ENCODE peak calls at places on chromosomes 4 and X, in four cellular contexts. C is GM12878, L is HepG2, V is K562. W is an unnamed sample.

GRCh38 chrX:103517246-103517645 is 2.0 kb downstream of the RAB40A start:
- DNase-seq in V (no peak), L (no peak), C (no peak), W (no peak)

GRCh38 chrX:96407501-96407900 is 277.1 kb upstream of the DIAPH2 start:
- DNase-seq in L (peak), V (no peak), C (no peak), W (no peak)

GRCh38 chr4:156609421-156609820 is 362.2 kb downstream of the PDGFC start:
- DNase-seq in C (no peak), L (no peak), V (no peak), W (no peak)

GRCh38 chr4:52915131-52915645 is 53.1 kb downstream of the RASL11B start:
- DNase-seq in L (no peak), C (no peak), V (no peak), W (no peak)

GRCh38 chrX:9866633-9867032 is 80.4 kb downstream of the SHROOM2 start:
- DNase-seq in C (no peak), V (no peak), L (no peak), W (no peak)

GRCh38 chr4:83208776-83209365 is 75.7 kb downstream of the COQ2 start:
- DNase-seq in C (no peak), L (no peak), V (no peak), W (no peak)

GRCh38 chr4:109472343-109472761 is 38.7 kb downstream of the SEC24B start:
- DNase-seq in L (no peak), C (no peak), V (peak), W (no peak)

GRCh38 chr4:113026556-113026955 is 22.9 kb upstream of the ANK2 start:
- DNase-seq in C (no peak), L (no peak), V (no peak), W (no peak)

GRCh38 chr4:112765317-112765989 is 128.5 kb downstream of the LARP7 start:
- DNase-seq in V (peak), C (peak), L (peak), W (no peak)

GRCh38 chrX:93868289-93868985 is 194.4 kb downstream of the FAM133A start:
- DNase-seq in L (no peak), V (no peak), C (no peak), W (no peak)

GRCh38 chr4:67988986-67989385 is 25.7 kb upstream of the TMPRSS11A start:
- DNase-seq in C (no peak), L (no peak), V (no peak), W (no peak)

GRCh38 chr4:41880840-41881831 is 54.1 kb upstream of the TMEM33 start:
- DNase-seq in V (no peak), C (no peak), L (no peak), W (peak)

GRCh38 chrX:51866156-51866555 is 27.3 kb upstream of the MAGED1 start:
- DNase-seq in L (no peak), C (no peak), V (no peak), W (no peak)

GRCh38 chr4:47631161-47631560 is 146.1 kb downstream of the ATP10D start:
- DNase-seq in V (no peak), L (no peak), C (no peak), W (no peak)

GRCh38 chr4:182238355-182238931 is 4.8 kb upstream of the TENM3 start:
- DNase-seq in L (no peak), V (no peak), C (no peak), W (no peak)

GRCh38 chrX:39577976-39578962 is 519.5 kb downstream of the BCOR start:
- DNase-seq in C (peak), L (no peak), V (no peak), W (no peak)

GRCh38 chr4:32061916-32062315 is 1341.7 kb downstream of the PCDH7 start:
- DNase-seq in V (no peak), L (no peak), C (no peak), W (no peak)

GRCh38 chr4:133555671-133556070 is 406.6 kb downstream of the PCDH10 start:
- DNase-seq in L (no peak), V (no peak), C (no peak), W (no peak)

GRCh38 chr4:61202100-61202637 is 2.0 kb downstream of the ADGRL3 start:
- DNase-seq in V (no peak), L (no peak), C (no peak), W (peak)

GRCh38 chr4:88818650-88819470 is 121.2 kb upstream of the NAP1L5 start:
- DNase-seq in V (peak), L (peak), C (peak), W (peak)

GRCh38 chr4:128449251-128449650 is 161.6 kb upstream of the PGRMC2 start:
- DNase-seq in V (no peak), C (no peak), L (no peak), W (no peak)

GRCh38 chrX:152637649-152638442 is at the start of gene GABRQ:
- DNase-seq in V (peak), L (no peak), C (no peak), W (peak)

GRCh38 chr4:165294907-165295306 is 32.6 kb upstream of the MSMO1 start:
- DNase-seq in C (peak), V (no peak), L (no peak), W (no peak)

GRCh38 chr4:76545161-76545884 is 110.3 kb downstream of the SHROOM3 start:
- DNase-seq in L (no peak), V (no peak), C (no peak), W (no peak)

GRCh38 chr4:10383417-10383816 is 73.8 kb downstream of the ZNF518B start:
- DNase-seq in V (no peak), C (no peak), L (no peak), W (no peak)

GRCh38 chr4:139619644-139620043 is 46.0 kb upstream of the MGST2 start:
- DNase-seq in C (no peak), V (no peak), L (peak), W (no peak)

GRCh38 chrX:2875798-2876399 is 47.2 kb downstream of the GYG2 start:
- DNase-seq in C (no peak), L (peak), V (no peak), W (no peak)

GRCh38 chrX:39704590-39704989 is 393.2 kb downstream of the BCOR start:
- DNase-seq in L (peak), V (no peak), C (no peak), W (no peak)

GRCh38 chrX:40167240-40168182 is 69.8 kb upstream of the BCOR start:
- DNase-seq in V (peak), L (no peak), C (no peak), W (peak)

GRCh38 chrX:53241558-53241957 is 16.6 kb upstream of the KDM5C start:
- DNase-seq in L (no peak), V (no peak), C (no peak), W (no peak)

GRCh38 chrX:53236025-53236679 is 11.1 kb upstream of the KDM5C start:
- DNase-seq in V (no peak), C (no peak), L (no peak), W (no peak)

GRCh38 chrX:53242310-53242709 is 17.3 kb upstream of the KDM5C start:
- DNase-seq in V (no peak), C (no peak), L (no peak), W (no peak)

GRCh38 chrX:53237056-53237455 is 12.0 kb upstream of the KDM5C start:
- DNase-seq in C (no peak), V (no peak), L (no peak), W (no peak)

DNA sequence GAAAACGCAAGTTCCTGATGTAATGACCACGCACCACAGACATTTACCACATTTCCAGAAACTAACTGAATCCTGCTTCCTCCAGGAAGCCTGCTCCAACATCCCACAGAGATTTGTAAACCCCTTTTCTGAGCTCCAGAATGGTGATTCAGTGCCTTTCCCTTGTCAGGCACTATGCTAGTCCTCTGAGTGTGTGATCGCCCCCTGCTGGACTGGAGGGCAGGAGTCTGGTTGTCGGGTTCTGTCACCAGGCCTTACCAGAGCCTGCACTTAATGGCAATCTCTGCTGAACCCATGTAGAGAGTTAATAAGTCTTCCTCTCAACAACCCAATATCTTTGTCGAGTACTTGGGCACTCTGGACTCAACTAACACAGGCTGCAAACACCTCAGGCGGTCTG is 14.5 kb upstream of the KDM5C start:
- DNase-seq in C (no peak), L (peak), V (no peak), W (peak)
- TF ChIP-seq CREM in C (no peak), L (no peak), V (no peak), W (no peak)

DNA sequence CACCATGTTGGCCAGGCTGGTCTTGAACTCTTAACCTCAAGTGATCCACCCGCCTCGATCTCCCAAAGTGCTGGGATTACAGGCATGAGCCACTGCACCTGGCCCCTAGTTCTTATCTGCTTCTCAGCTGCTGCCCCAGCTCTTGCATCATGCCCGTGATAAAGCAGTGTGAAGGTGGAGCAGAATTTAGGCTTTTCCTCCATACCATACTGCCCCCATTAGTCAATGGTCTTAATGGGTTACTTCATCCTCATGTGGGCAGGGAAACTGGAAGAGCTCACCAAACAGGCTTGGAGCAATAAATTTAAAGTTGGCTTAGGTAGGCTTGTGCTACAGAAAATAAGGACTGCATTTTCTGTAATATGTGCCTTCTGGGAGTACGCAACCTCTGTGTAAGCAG is 636.9 kb upstream of the BOD1L1 start:
- DNase-seq in L (no peak), C (no peak), V (no peak), W (peak)
- TF ChIP-seq TCF7 in L (no peak), C (no peak), V (no peak), W (no peak)

GRCh38 chr4:1767058-1767769 is 25.9 kb upstream of the FGFR3 start:
- DNase-seq in V (peak), L (no peak), C (no peak), W (peak)

GRCh38 chr4:1766336-1767057 is 26.6 kb upstream of the FGFR3 start:
- DNase-seq in V (no peak), L (peak), C (no peak), W (peak)

GRCh38 chr4:1769692-1770091 is 23.4 kb upstream of the FGFR3 start:
- DNase-seq in V (no peak), C (no peak), L (no peak), W (no peak)

GRCh38 chr4:1768367-1769034 is 24.6 kb upstream of the FGFR3 start:
- DNase-seq in V (no peak), L (peak), C (no peak), W (no peak)

DNA sequence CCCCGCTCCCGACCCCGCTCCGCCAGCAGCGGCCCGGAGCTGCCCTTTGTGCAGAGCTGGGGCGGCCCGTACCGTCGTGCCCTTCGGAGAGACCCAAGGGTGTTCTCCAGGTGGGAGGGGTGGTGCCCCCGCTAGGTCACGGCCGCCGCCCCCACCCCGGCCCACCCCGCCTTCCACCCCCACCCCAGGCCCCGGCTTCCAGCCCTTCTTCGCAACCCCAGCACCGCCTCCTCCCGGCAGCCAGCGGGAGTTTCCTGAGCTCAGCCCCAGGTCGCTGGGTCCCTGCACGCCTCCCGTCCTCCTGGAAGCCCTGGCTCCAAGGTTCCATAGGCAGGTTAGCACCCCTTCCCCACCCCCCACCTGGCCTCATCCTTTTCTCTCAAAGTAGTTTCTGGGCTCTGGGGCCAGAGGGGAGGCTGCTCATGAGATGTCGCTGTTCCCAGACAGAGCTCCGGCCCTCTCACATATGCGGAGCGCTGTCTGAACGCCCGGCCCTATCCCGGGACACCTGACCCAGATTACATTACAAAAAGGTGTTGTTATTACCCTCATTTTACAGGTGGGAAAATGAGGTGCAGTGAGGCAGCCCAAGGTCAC is 25.2 kb upstream of the FGFR3 start:
- DNase-seq in C (no peak), L (peak), V (peak), W (peak)
- TF ChIP-seq CREM in C (no peak), L (no peak), V (no peak), W (no peak)

GRCh38 chrX:78796916-78797315 is 49.4 kb downstream of the LPAR4 start:
- DNase-seq in C (no peak), V (no peak), L (no peak), W (no peak)

GRCh38 chrX:78800114-78800513 is 52.6 kb downstream of the LPAR4 start:
- DNase-seq in V (no peak), L (no peak), C (no peak), W (no peak)

GRCh38 chrX:78800694-78801093 is 53.2 kb downstream of the LPAR4 start:
- DNase-seq in L (no peak), V (no peak), C (no peak), W (no peak)

DNA sequence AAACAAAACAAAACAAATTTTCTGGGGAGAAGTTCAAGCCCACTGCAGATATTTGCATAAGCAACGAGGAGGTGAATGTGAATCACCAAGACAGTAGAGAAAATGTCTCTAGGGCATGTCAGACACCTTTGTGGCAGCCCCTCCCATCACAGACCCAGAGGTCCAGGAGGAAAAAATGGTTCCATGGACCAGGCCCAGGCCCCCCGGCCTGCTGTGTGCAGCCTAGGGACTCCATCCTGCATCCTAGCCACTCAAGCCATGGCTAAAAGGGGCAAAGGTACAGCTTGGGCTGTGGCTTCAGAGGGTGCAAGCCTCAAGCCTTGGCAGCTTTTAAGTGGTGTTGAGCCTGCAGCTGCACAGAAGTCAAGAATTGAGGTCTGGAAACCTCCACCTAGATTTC is 54.0 kb downstream of the LPAR4 start:
- DNase-seq in C (no peak), V (no peak), L (no peak), W (no peak)
- TF ChIP-seq TCF7 in C (no peak), V (no peak), L (no peak), W (no peak)

DNA sequence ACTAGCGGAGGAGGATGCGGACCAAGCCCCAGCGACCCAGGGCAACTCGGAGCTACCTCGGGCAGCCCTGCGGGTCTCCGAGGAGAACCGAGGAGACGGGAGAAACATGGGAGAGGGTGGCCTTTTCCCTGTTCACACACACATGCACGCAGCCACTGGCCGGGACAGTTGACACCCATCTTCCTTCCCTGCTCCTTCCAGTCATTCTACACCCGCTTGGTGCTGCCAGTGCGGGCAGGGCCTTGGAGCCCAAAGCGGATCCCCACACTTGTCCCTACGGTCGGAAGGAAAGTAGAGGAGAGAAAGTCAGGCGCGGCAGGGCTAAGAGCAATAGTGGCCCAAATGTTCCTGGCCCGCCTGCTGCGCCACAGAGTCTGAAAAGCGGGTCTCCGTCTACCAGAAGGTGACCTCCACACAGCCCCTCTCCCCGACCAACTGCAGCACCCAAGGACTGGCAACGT is 1.1 kb upstream of the PPP3CA start:
- DNase-seq in V (no peak), C (no peak), L (no peak), W (peak)
- TF ChIP-seq CREM in V (no peak), C (no peak), L (no peak), W (no peak)

DNA sequence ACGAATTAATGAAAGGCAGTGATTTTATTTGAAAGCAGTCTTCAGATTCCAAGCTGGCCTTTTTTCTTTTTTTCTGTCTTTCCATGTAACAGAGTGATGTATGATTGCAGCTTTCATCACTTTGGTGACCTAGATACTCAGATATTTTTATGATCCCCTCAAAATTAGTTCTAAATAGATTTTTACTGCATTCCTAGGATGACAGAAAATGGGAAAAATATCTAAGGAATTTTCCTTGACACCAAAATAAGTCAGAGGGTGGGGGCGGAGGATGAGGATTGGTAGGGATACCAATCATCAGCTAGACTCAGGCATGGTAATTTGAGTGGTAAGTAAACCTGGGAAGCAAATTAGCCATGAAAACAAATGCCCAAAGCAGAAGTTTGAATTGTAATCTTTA is 11.9 kb upstream of the HMGB2 start:
- DNase-seq in V (no peak), C (no peak), L (no peak), W (no peak)
- TF ChIP-seq TCF7 in V (no peak), C (no peak), L (no peak), W (no peak)

DNA sequence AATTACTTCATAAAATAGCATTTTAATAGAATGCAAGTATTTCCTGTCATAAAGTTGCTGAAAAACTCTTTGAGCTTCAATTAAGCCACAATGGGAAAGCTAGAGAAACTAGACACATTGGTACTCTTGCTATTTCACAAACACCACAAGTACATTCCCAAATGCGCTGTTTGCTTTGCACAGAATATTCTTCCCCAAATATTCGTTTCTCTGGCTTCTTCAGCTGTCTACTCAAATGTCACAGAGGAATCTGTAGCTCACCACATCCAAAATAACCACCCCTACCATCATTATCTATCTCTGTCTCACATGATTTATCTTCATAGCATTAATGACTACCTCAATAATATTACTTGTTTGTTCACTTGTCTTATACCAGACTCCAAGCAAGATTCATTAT is 70.2 kb downstream of the DDX60 start:
- DNase-seq in C (no peak), V (no peak), L (no peak), W (no peak)
- TF ChIP-seq CREM in C (no peak), V (no peak), L (no peak), W (no peak)

GRCh38 chrX:139167282-139167681 is 363.3 kb upstream of the F9 start:
- DNase-seq in C (no peak), V (no peak), L (no peak), W (no peak)

GRCh38 chrX:139172731-139173130 is 357.8 kb upstream of the F9 start:
- DNase-seq in V (no peak), L (no peak), C (no peak), W (no peak)

GRCh38 chrX:139170526-139171173 is 359.9 kb upstream of the F9 start:
- DNase-seq in V (no peak), L (no peak), C (no peak), W (no peak)
- TF ChIP-seq TCF7 in V (no peak), L (no peak), C (no peak), W (no peak)

W was measured in WTC11.